ENCODE peak calls at places on chromosomes 16 and 17, in four cellular contexts. W is T-helper 1 cell, D is skeletal muscle cell, R is esophagus muscularis mucosa. T is an unnamed sample.

GRCh38 chr17:49390548-49391324 is 23.9 kb downstream of the PHB1 start:
- DNase-seq in W (peak), R (no peak), D (no peak), T (no peak)

GRCh38 chr17:48513653-48514482 is 16.9 kb downstream of the HOXB1 start:
- DNase-seq in D (no peak), W (no peak), R (no peak), T (no peak)

GRCh38 chr17:80671039-80671822 is 126.6 kb downstream of the RPTOR start:
- DNase-seq in W (no peak), D (no peak), R (no peak), T (no peak)

GRCh38 chr16:1932050-1933028 is 10.7 kb downstream of the MSRB1 start:
- DNase-seq in W (no peak), R (no peak), D (no peak), T (no peak)

GRCh38 chr17:17151541-17151940 is 54.6 kb downstream of the PLD6 start:
- DNase-seq in W (no peak), R (no peak), D (no peak), T (no peak)

GRCh38 chr17:7383742-7384488 is 3.0 kb downstream of the TNK1 start:
- DNase-seq in R (peak), W (peak), D (no peak), T (no peak)

GRCh38 chr16:3878610-3879009 is 1.9 kb downstream of the CREBBP start:
- DNase-seq in R (no peak), D (no peak), W (no peak), T (no peak)

GRCh38 chr17:38421224-38421841 is 6.9 kb upstream of the ARHGAP23 start:
- DNase-seq in W (no peak), R (no peak), D (peak), T (no peak)

GRCh38 chr16:89720520-89720858 is 209 bp downstream of the VPS9D1 start:
- DNase-seq in R (peak), W (no peak), D (no peak), T (no peak)

GRCh38 chr17:13435230-13435629 is 166.5 kb downstream of the HS3ST3A1 start:
- DNase-seq in R (no peak), D (no peak), W (no peak), T (no peak)

GRCh38 chr17:53796642-53797041 is 26.1 kb upstream of the KIF2B start:
- DNase-seq in R (no peak), W (no peak), D (no peak), T (no peak)

GRCh38 chr16:12819126-12820117 is 15.7 kb upstream of the CPPED1 start:
- DNase-seq in D (no peak), R (no peak), W (peak), T (no peak)

T was measured in cortex of kidney.